ENCODE peak calls at places on chromosomes 6 and 20, in six cellular contexts. W is coronary artery, L is IMR-90, G is A549, K is bronchial epithelial cell, V is cardiac fibroblast. S is an unnamed sample.

GRCh38 chr20:44888226-44889103 is 3.0 kb downstream of the YWHAB start:
- DNase-seq in W (no peak), L (no peak), G (peak), K (peak), V (peak), S (no peak)

GRCh38 chr20:57394087-57395082 is 3.2 kb downstream of the RBM38 start:
- DNase-seq in W (no peak), L (no peak), G (no peak), K (no peak), V (no peak), S (no peak)

GRCh38 chr6:167092672-167093339 is 30.1 kb upstream of the CCR6 start:
- DNase-seq in W (no peak), L (no peak), G (no peak), K (no peak), V (no peak), S (no peak)

GRCh38 chr6:3455490-3456394 is 1.1 kb downstream of the SLC22A23 start:
- DNase-seq in W (no peak), L (no peak), G (no peak), K (no peak), V (no peak), S (no peak)

GRCh38 chr6:71139249-71139648 is 149.4 kb upstream of the OGFRL1 start:
- DNase-seq in W (no peak), L (peak), G (no peak), K (peak), V (no peak), S (no peak)

GRCh38 chr20:18916886-18917785 is 103.6 kb downstream of the SCP2D1 start:
- DNase-seq in W (no peak), L (no peak), G (no peak), K (no peak), V (no peak), S (no peak)

GRCh38 chr6:148624025-148624424 is 122.8 kb upstream of the UST start:
- DNase-seq in W (no peak), L (no peak), G (no peak), K (peak), V (peak), S (no peak)

GRCh38 chr6:53979468-53980067 is 131.7 kb upstream of the MLIP start:
- DNase-seq in W (no peak), L (peak), G (peak), K (peak), V (peak), S (no peak)

GRCh38 chr6:23559587-23560343 is 566.2 kb upstream of the NRSN1 start:
- DNase-seq in W (no peak), L (no peak), G (no peak), K (no peak), V (no peak), S (no peak)

GRCh38 chr6:169905041-169905807 is 153.8 kb downstream of the ERMARD start:
- DNase-seq in W (no peak), L (peak), G (no peak), K (peak), V (peak), S (no peak)

GRCh38 chr6:21438237-21438985 is 155.1 kb upstream of the SOX4 start:
- DNase-seq in W (no peak), L (no peak), G (no peak), K (peak), V (no peak), S (no peak)

GRCh38 chr6:170226647-170227046 is 64.2 kb downstream of the DLL1 start:
- DNase-seq in W (no peak), L (no peak), G (no peak), K (no peak), V (no peak), S (no peak)

GRCh38 chr6:165821754-165822153 is 158.7 kb upstream of the PDE10A start:
- DNase-seq in W (no peak), L (peak), G (no peak), K (peak), V (no peak), S (peak)

GRCh38 chr6:3868544-3868943 is 19.4 kb downstream of the FAM50B start:
- DNase-seq in W (no peak), L (peak), G (no peak), K (no peak), V (peak), S (peak)

GRCh38 chr20:24465730-24466129 is 3.7 kb upstream of the SYNDIG1 start:
- DNase-seq in W (no peak), L (no peak), G (no peak), K (no peak), V (peak), S (no peak)

GRCh38 chr20:2846698-2847097 is 6.2 kb downstream of the VPS16 start:
- DNase-seq in W (peak), L (no peak), G (no peak), K (no peak), V (no peak), S (no peak)

GRCh38 chr20:8309638-8310037 is 177.6 kb downstream of the PLCB1 start:
- DNase-seq in W (no peak), L (peak), G (no peak), K (peak), V (peak), S (no peak)

GRCh38 chr20:46875059-46875458 is 19.6 kb upstream of the EYA2 start:
- DNase-seq in W (no peak), L (no peak), G (no peak), K (no peak), V (no peak), S (no peak)

GRCh38 chr6:14258695-14259655 is 141.4 kb downstream of the CD83 start:
- DNase-seq in W (peak), L (peak), G (no peak), K (no peak), V (no peak), S (peak)

GRCh38 chr6:1240766-1241165 is 71.1 kb upstream of the FOXQ1 start:
- DNase-seq in W (no peak), L (peak), G (no peak), K (peak), V (no peak), S (no peak)

GRCh38 chr6:9699890-9700289 is 715.0 kb downstream of the TFAP2A start:
- DNase-seq in W (no peak), L (no peak), G (no peak), K (no peak), V (no peak), S (no peak)

GRCh38 chr6:138806889-138807288 is 11.0 kb downstream of the ECT2L start:
- DNase-seq in W (no peak), L (no peak), G (no peak), K (no peak), V (no peak), S (no peak)

GRCh38 chr20:18750735-18751134 is 62.8 kb upstream of the SCP2D1 start:
- DNase-seq in W (no peak), L (no peak), G (no peak), K (no peak), V (no peak), S (no peak)

GRCh38 chr6:133240511-133241087 is 558 bp upstream of the EYA4 start:
- DNase-seq in W (no peak), L (peak), G (peak), K (peak), V (peak), S (no peak)
- TF ChIP-seq CTCF in W (no peak), L (peak), G (no peak), K (peak), V (no peak), S (peak)

GRCh38 chr6:64280569-64280968 is 645.0 kb downstream of the PHF3 start:
- DNase-seq in W (no peak), L (peak), G (no peak), K (peak), V (peak), S (no peak)
- TF ChIP-seq CTCF in W (no peak), L (peak), G (peak), K (no peak), V (peak), S (peak)

DNA sequence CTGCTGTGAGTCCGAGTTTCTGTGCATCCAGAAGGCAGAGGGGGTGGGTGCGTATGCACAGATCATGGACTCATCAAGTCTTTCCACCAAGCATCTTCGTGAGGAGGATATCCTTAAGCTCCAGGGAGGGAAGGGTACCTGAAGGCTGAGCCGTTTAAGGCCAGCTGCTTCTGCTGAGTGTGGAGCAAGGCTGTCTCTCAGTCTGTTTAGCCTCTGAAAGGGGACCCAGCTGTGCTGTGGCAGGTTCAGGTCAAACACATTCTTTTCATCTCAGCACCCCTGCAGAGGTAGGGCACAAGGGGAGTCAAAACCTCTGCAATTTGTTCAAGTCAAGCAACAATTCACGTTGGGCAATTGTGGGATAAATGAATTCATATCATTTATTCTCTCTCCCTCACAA is 4.4 kb downstream of the LAMP5 start:
- DNase-seq in W (no peak), L (no peak), G (no peak), K (no peak), V (no peak), S (no peak)
- TF ChIP-seq CTCF in W (no peak), L (no peak), G (no peak), K (no peak), V (no peak), S (no peak)

GRCh38 chr6:146664871-146665270 is 66.1 kb downstream of the ADGB start:
- DNase-seq in W (no peak), L (peak), G (no peak), K (no peak), V (no peak), S (no peak)

GRCh38 chr6:146670161-146670560 is 71.4 kb downstream of the ADGB start:
- DNase-seq in W (no peak), L (peak), G (no peak), K (no peak), V (no peak), S (no peak)

GRCh38 chr6:146666909-146667308 is 68.1 kb downstream of the ADGB start:
- DNase-seq in W (no peak), L (no peak), G (no peak), K (no peak), V (no peak), S (no peak)
- TF ChIP-seq CTCF in W (no peak), L (no peak), G (no peak), K (no peak), V (no peak), S (peak)

GRCh38 chr20:48012401-48012974 is 227.2 kb upstream of the SULF2 start:
- DNase-seq in W (no peak), L (peak), G (no peak), K (peak), V (peak), S (peak)
- TF ChIP-seq CTCF in W (no peak), L (no peak), G (no peak), K (peak), V (no peak), S (no peak)

GRCh38 chr20:1588166-1588868 is 30.8 kb upstream of the SIRPD start:
- DNase-seq in W (no peak), L (no peak), G (no peak), K (peak), V (no peak), S (no peak)

GRCh38 chr20:1588869-1589460 is 30.8 kb downstream of the SIRPB1 start:
- DNase-seq in W (no peak), L (no peak), G (no peak), K (no peak), V (no peak), S (no peak)
- TF ChIP-seq CTCF in W (no peak), L (no peak), G (no peak), K (no peak), V (no peak), S (no peak)

GRCh38 chr6:43814865-43815264 is 44.9 kb downstream of the VEGFA start:
- DNase-seq in W (no peak), L (no peak), G (no peak), K (no peak), V (no peak), S (no peak)

GRCh38 chr6:43820486-43820885 is 50.5 kb downstream of the VEGFA start:
- DNase-seq in W (no peak), L (no peak), G (no peak), K (no peak), V (no peak), S (no peak)

GRCh38 chr6:43821101-43821886 is 51.3 kb downstream of the VEGFA start:
- DNase-seq in W (no peak), L (no peak), G (no peak), K (no peak), V (no peak), S (no peak)

GRCh38 chr6:43814111-43814510 is 44.1 kb downstream of the VEGFA start:
- DNase-seq in W (no peak), L (no peak), G (no peak), K (no peak), V (no peak), S (no peak)

DNA sequence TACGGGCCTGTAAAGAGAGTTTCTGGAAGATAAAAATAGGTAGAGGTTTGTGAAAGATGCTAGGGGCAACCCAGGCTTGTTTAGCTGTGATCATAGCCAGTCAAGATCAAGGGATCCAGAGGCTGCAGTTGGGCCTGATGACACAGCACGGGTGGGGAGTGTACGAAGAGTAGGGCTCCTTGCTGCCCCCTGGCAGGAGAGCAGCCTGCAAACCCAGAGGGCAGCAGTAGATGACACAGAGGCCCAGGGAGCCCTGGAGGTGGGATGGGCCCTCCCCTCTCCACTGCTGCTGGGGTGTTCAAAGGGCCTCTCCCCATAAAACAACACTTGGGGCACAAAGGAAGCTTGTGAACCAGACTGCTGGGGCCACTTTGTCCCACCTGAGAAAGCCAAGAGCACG is 47.2 kb downstream of the VEGFA start:
- DNase-seq in W (no peak), L (peak), G (peak), K (peak), V (no peak), S (no peak)
- TF ChIP-seq CTCF in W (no peak), L (peak), G (peak), K (peak), V (peak), S (peak)